ENCODE peak calls at places on chromosomes 12 and 14, in seven cellular contexts. One of them, this sample, is unnamed.

GRCh38 chr12:13462450-13462849 is 265.9 kb downstream of the EMP1 start:
- DNase-seq in sigmoid colon: no peak
- DNase-seq in tibial artery: no peak
- DNase-seq in lung: no peak
- DNase-seq in astrocyte: no peak
- DNase-seq in heart right ventricle: no peak
- DNase-seq in heart left ventricle: no peak
- DNase-seq in this sample: no peak

GRCh38 chr14:91511014-91511466 is 930 bp upstream of the PPP4R3A start:
- DNase-seq in sigmoid colon: no peak
- DNase-seq in tibial artery: no peak
- DNase-seq in lung: no peak
- DNase-seq in astrocyte: peak; percentile 15
- DNase-seq in heart right ventricle: no peak
- DNase-seq in heart left ventricle: no peak
- DNase-seq in this sample: no peak

GRCh38 chr12:13777374-13777773 is 204.0 kb downstream of the GRIN2B start:
- DNase-seq in sigmoid colon: no peak
- DNase-seq in tibial artery: no peak
- DNase-seq in lung: no peak
- DNase-seq in astrocyte: no peak
- DNase-seq in heart right ventricle: no peak
- DNase-seq in heart left ventricle: no peak
- DNase-seq in this sample: no peak

GRCh38 chr12:76137611-76138010 is 53.1 kb upstream of the NAP1L1 start:
- DNase-seq in sigmoid colon: no peak
- DNase-seq in tibial artery: no peak
- DNase-seq in lung: no peak
- DNase-seq in astrocyte: peak; percentile 71
- DNase-seq in heart right ventricle: no peak
- DNase-seq in heart left ventricle: no peak
- DNase-seq in this sample: no peak

GRCh38 chr14:69560826-69561225 is 13.8 kb downstream of the CCDC177 start:
- DNase-seq in sigmoid colon: no peak
- DNase-seq in tibial artery: no peak
- DNase-seq in lung: no peak
- DNase-seq in astrocyte: no peak
- DNase-seq in heart right ventricle: no peak
- DNase-seq in heart left ventricle: no peak
- DNase-seq in this sample: no peak

GRCh38 chr14:54743382-54743781 is 159.2 kb downstream of the GCH1 start:
- DNase-seq in sigmoid colon: no peak
- DNase-seq in tibial artery: no peak
- DNase-seq in lung: no peak
- DNase-seq in astrocyte: no peak
- DNase-seq in heart right ventricle: no peak
- DNase-seq in heart left ventricle: no peak
- DNase-seq in this sample: no peak

GRCh38 chr12:122371475-122372045 is 50.9 kb downstream of the CLIP1 start:
- DNase-seq in sigmoid colon: no peak
- DNase-seq in tibial artery: no peak
- DNase-seq in lung: no peak
- DNase-seq in astrocyte: no peak
- DNase-seq in heart right ventricle: no peak
- DNase-seq in heart left ventricle: no peak
- DNase-seq in this sample: no peak

GRCh38 chr12:117820216-117820907 is 148.4 kb downstream of the KSR2 start:
- DNase-seq in sigmoid colon: no peak
- DNase-seq in tibial artery: no peak
- DNase-seq in lung: no peak
- DNase-seq in astrocyte: no peak
- DNase-seq in heart right ventricle: no peak
- DNase-seq in heart left ventricle: no peak
- DNase-seq in this sample: no peak

GRCh38 chr12:28443337-28443736 is 253.1 kb downstream of the CCDC91 start:
- DNase-seq in sigmoid colon: no peak
- DNase-seq in tibial artery: no peak
- DNase-seq in lung: no peak
- DNase-seq in astrocyte: no peak
- DNase-seq in heart right ventricle: no peak
- DNase-seq in heart left ventricle: no peak
- DNase-seq in this sample: no peak

GRCh38 chr12:68971404-68971803 is 38.4 kb upstream of the CPM start:
- DNase-seq in sigmoid colon: no peak
- DNase-seq in tibial artery: no peak
- DNase-seq in lung: peak; percentile 31
- DNase-seq in astrocyte: peak; percentile 77
- DNase-seq in heart right ventricle: no peak
- DNase-seq in heart left ventricle: no peak
- DNase-seq in this sample: no peak

GRCh38 chr14:75941030-75941429 is 40.8 kb downstream of the TGFB3 start:
- DNase-seq in sigmoid colon: no peak
- DNase-seq in tibial artery: no peak
- DNase-seq in lung: no peak
- DNase-seq in astrocyte: no peak
- DNase-seq in heart right ventricle: no peak
- DNase-seq in heart left ventricle: peak; percentile 34
- DNase-seq in this sample: no peak

GRCh38 chr14:30085943-30086342 is 158.3 kb upstream of the PRKD1 start:
- DNase-seq in sigmoid colon: no peak
- DNase-seq in tibial artery: no peak
- DNase-seq in lung: no peak
- DNase-seq in astrocyte: no peak
- DNase-seq in heart right ventricle: peak; percentile 62
- DNase-seq in heart left ventricle: peak; percentile 64
- DNase-seq in this sample: no peak

GRCh38 chr14:34853041-34853440 is 22.1 kb downstream of the BAZ1A start:
- DNase-seq in sigmoid colon: no peak
- DNase-seq in tibial artery: no peak
- DNase-seq in lung: no peak
- DNase-seq in astrocyte: no peak
- DNase-seq in heart right ventricle: no peak
- DNase-seq in heart left ventricle: no peak
- DNase-seq in this sample: no peak

GRCh38 chr12:69732088-69732487 is 6.6 kb upstream of the RAB3IP start:
- DNase-seq in sigmoid colon: no peak
- DNase-seq in tibial artery: no peak
- DNase-seq in lung: no peak
- DNase-seq in astrocyte: peak; percentile 55
- DNase-seq in heart right ventricle: no peak
- DNase-seq in heart left ventricle: no peak
- DNase-seq in this sample: no peak

GRCh38 chr14:44626423-44626822 is 119.3 kb upstream of the FSCB start:
- DNase-seq in sigmoid colon: no peak
- DNase-seq in tibial artery: no peak
- DNase-seq in lung: no peak
- DNase-seq in astrocyte: no peak
- DNase-seq in heart right ventricle: no peak
- DNase-seq in heart left ventricle: no peak
- DNase-seq in this sample: no peak

GRCh38 chr14:102442241-102443211 is 67.0 kb downstream of the ANKRD9 start:
- DNase-seq in sigmoid colon: no peak
- DNase-seq in tibial artery: no peak
- DNase-seq in lung: no peak
- DNase-seq in astrocyte: no peak
- DNase-seq in heart right ventricle: no peak
- DNase-seq in heart left ventricle: no peak
- DNase-seq in this sample: no peak

GRCh38 chr14:102450206-102451063 is 59.1 kb downstream of the ANKRD9 start:
- DNase-seq in sigmoid colon: no peak
- DNase-seq in tibial artery: no peak
- DNase-seq in lung: no peak
- DNase-seq in astrocyte: no peak
- DNase-seq in heart right ventricle: no peak
- DNase-seq in heart left ventricle: no peak
- DNase-seq in this sample: no peak

GRCh38 chr14:102440392-102440791 is 69.2 kb downstream of the ANKRD9 start:
- DNase-seq in sigmoid colon: no peak
- DNase-seq in tibial artery: no peak
- DNase-seq in lung: no peak
- DNase-seq in astrocyte: no peak
- DNase-seq in heart right ventricle: no peak
- DNase-seq in heart left ventricle: no peak
- DNase-seq in this sample: no peak

GRCh38 chr14:102445066-102445465 is 64.5 kb downstream of the ANKRD9 start:
- DNase-seq in sigmoid colon: peak; percentile 30
- DNase-seq in tibial artery: peak; percentile 44
- DNase-seq in lung: no peak
- DNase-seq in astrocyte: no peak
- DNase-seq in heart right ventricle: no peak
- DNase-seq in heart left ventricle: no peak
- DNase-seq in this sample: no peak

DNA sequence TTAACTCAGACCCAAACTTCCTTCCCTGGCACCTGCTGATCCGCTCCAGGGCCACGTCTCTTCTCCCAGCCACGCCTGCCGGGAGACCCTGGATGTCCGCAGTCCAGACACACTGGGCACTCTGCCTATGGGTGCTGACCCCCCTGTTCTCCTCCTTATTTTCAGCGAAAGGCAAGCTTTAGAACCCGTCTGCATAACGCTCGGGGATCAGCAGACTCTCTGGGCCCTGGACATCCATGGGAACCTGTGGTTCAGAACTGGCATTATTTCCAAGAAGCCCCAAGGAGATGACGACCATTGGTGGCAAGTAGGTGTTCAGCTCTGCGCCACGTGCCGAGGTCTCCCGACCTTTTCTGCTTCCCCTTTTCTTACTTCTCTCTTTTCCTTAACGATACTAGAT is 63.9 kb downstream of the ANKRD9 start:
- DNase-seq in sigmoid colon: peak; percentile 35
- DNase-seq in tibial artery: no peak
- DNase-seq in lung: no peak
- DNase-seq in astrocyte: no peak
- DNase-seq in heart right ventricle: no peak
- DNase-seq in heart left ventricle: no peak
- DNase-seq in this sample: no peak
- H3K36me3 ChIP-seq in sigmoid colon: peaks cover 63% of the 10 kb centered on the region
- H3K36me3 ChIP-seq in tibial artery: peaks cover 94% of the 10 kb centered on the region
- H3K36me3 ChIP-seq in lung: peaks cover 32% of the 10 kb centered on the region
- H3K36me3 ChIP-seq in astrocyte: peaks cover 23% of the 10 kb centered on the region
- H3K36me3 ChIP-seq in heart right ventricle: peaks cover 27% of the 10 kb centered on the region
- H3K36me3 ChIP-seq in heart left ventricle: peaks cover 100% of the 10 kb centered on the region
- H3K36me3 ChIP-seq in this sample: peaks cover 4% of the 10 kb centered on the region

DNA sequence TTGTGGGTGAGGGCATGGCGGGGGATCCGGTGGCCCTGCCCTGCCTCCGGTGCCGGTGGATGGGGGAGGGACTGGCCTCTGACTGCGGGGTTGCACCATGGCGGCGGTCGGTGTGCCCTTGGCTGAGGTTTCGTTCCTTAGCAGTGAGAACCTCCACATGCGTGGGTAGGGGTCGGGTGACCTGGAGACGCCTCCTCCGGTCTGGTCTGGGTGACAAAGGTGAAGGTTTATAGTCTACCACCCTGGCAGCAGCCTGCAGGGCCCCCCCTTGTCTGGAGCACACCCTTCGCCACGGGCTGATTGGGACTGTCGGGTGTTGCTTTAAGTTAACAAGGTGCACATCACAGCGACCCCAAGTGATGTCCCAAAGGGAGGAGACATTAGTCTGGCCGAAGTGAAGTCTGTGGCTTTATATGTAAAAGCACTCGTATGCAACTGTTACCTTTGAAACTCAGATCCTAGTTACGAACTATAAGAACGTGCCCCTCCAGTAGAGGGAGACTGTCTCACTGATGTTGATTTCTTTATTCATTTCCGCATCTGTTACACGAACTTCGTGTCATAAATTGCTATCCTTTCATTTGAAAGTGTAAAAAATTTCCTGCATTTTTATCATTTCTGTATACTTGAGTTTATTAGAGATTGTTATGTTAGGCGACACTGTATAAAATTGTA is 74.4 kb downstream of the WDR20 start:
- DNase-seq in sigmoid colon: no peak
- DNase-seq in tibial artery: peak; percentile 52
- DNase-seq in lung: no peak
- DNase-seq in astrocyte: no peak
- DNase-seq in heart right ventricle: no peak
- DNase-seq in heart left ventricle: peak; percentile 21
- DNase-seq in this sample: no peak
- TF ChIP-seq CTCF in sigmoid colon: no peak
- TF ChIP-seq CTCF in tibial artery: no peak
- TF ChIP-seq CTCF in lung: no peak
- TF ChIP-seq CTCF in astrocyte: no peak
- TF ChIP-seq CTCF in heart right ventricle: no peak
- TF ChIP-seq CTCF in heart left ventricle: no peak
- TF ChIP-seq CTCF in this sample: no peak

DNA sequence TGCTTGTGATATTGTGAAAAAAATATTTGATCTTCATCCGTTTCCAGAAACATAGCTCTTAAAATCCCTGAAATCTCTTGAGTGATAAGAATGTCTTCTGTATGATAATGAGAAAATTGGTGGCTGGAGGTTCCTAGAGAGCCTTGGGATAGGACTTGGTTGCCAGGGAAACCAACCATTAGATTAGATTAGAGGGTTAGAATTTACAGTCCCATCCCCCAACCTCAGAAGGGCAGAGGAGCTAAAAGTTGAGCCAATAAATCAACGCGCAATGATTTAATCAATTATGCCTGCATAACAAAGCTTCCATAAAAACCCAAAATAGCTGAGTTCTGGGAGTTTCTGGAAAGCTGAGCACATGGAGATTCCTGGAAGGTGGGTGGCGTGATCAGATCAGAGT is 10.6 kb downstream of the SEL1L start:
- DNase-seq in sigmoid colon: no peak
- DNase-seq in tibial artery: no peak
- DNase-seq in lung: no peak
- DNase-seq in astrocyte: no peak
- DNase-seq in heart right ventricle: no peak
- DNase-seq in heart left ventricle: no peak
- DNase-seq in this sample: no peak
- H3K36me3 ChIP-seq in sigmoid colon: no peaks in the 10 kb centered on the region
- H3K36me3 ChIP-seq in tibial artery: peaks cover 42% of the 10 kb centered on the region
- H3K36me3 ChIP-seq in lung: peaks cover 24% of the 10 kb centered on the region
- H3K36me3 ChIP-seq in astrocyte: peaks cover 15% of the 10 kb centered on the region
- H3K36me3 ChIP-seq in heart right ventricle: peaks cover 4% of the 10 kb centered on the region
- H3K36me3 ChIP-seq in heart left ventricle: peaks cover 70% of the 10 kb centered on the region
- H3K36me3 ChIP-seq in this sample: peaks cover 6% of the 10 kb centered on the region

DNA sequence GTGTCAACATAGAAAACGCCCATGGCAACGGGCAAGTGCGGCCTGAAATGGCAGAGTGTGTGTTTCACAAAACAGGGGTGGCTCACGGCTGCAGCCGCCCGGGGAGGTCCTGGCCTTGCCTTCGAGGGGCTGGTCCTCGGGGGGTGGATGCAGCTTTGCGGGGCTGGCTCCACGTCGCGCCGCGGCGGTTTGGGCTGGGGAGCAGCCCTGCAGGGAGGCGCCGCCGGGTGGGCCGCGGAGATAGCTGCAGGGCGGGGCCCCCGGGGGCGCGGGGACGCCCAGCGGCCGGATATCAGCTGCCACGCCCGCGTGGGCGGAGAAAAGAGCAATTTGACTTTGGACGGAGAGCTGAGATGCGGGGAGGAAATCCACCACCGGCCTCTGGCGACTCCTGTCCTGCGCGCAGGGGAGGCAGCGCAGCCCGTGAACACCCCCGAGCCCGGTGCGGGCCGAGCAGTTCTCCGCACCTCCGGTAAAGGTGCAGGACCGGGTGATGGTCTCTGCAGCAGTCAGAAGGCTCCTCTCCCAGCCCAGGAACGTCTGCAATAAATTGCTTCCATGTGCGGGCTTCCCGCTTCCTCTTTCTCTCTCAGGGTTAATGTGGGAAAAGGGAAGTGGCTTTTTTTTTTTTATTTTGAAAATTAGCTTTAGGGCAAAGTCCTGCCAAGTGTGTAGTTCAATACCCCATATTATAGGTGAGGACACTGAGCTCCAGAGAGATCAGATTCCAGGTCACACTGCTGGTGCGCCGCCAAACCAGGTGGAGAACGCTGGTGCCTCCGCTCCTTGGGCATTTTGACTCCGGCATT is 110.5 kb downstream of the ARF6 start:
- DNase-seq in sigmoid colon: peak; percentile 86
- DNase-seq in tibial artery: peak; percentile 88
- DNase-seq in lung: peak; percentile 87
- DNase-seq in astrocyte: peak; percentile 48
- DNase-seq in heart right ventricle: peak; percentile 80
- DNase-seq in heart left ventricle: peak; percentile 87
- DNase-seq in this sample: peak; percentile 75
- TF ChIP-seq CTCF in sigmoid colon: no peak
- TF ChIP-seq CTCF in tibial artery: peak; percentile 13
- TF ChIP-seq CTCF in lung: no peak
- TF ChIP-seq CTCF in astrocyte: no peak
- TF ChIP-seq CTCF in heart right ventricle: peak; percentile 30
- TF ChIP-seq CTCF in heart left ventricle: no peak
- TF ChIP-seq CTCF in this sample: no peak

This sample was measured in breast epithelium.